ENCODE peak calls at places on chromosomes 12 and 14, in seven cellular contexts. L, B, H, Y, P, W and S are unnamed samples.
A peak's percentile ranks its signal among the peaks of the same experiment; 100 is the strongest.

GRCh38 chr14:49641697-49642129 is 6.7 kb upstream of the DNAAF2 start:
- DNase-seq in L (peak; percentile 35), B (no peak), H (no peak), Y (no peak), P (no peak), W (no peak), S (no peak)

GRCh38 chr14:69260246-69260978 is 454 bp downstream of the GALNT16 start:
- DNase-seq in L (no peak), B (peak; percentile 47), H (no peak), Y (no peak), P (no peak), W (no peak), S (peak; percentile 22)

GRCh38 chr12:21823581-21823980 is 49.1 kb upstream of the KCNJ8 start:
- DNase-seq in L (peak; percentile 21), B (no peak), H (no peak), Y (peak; percentile 88), P (no peak), W (no peak), S (no peak)

GRCh38 chr12:63898764-63899337 is 54.4 kb downstream of the SRGAP1 start:
- DNase-seq in L (no peak), B (no peak), H (no peak), Y (no peak), P (no peak), W (no peak), S (no peak)

GRCh38 chr12:119202544-119202943 is 23.8 kb downstream of the HSPB8 start:
- DNase-seq in L (no peak), B (no peak), H (no peak), Y (no peak), P (no peak), W (no peak), S (no peak)

GRCh38 chr14:41830679-41831078 is 224.0 kb downstream of the LRFN5 start:
- DNase-seq in L (no peak), B (no peak), H (no peak), Y (no peak), P (no peak), W (no peak), S (peak; percentile 63)

GRCh38 chr12:120013659-120014380 is 24.8 kb downstream of the BICDL1 start:
- DNase-seq in L (no peak), B (peak; percentile 30), H (peak; percentile 33), Y (no peak), P (peak; percentile 35), W (no peak), S (no peak)

GRCh38 chr14:36942522-36943245 is 229.7 kb downstream of the SLC25A21 start:
- DNase-seq in L (no peak), B (peak; percentile 14), H (no peak), Y (no peak), P (no peak), W (no peak), S (peak; percentile 64)

GRCh38 chr14:64979336-64980074 is 7.2 kb upstream of the FNTB start:
- DNase-seq in L (no peak), B (peak; percentile 45), H (no peak), Y (peak; percentile 50), P (no peak), W (no peak), S (peak; percentile 23)

GRCh38 chr14:76264384-76264783 is 111.6 kb upstream of the ESRRB start:
- DNase-seq in L (no peak), B (no peak), H (no peak), Y (no peak), P (no peak), W (no peak), S (no peak)

GRCh38 chr14:76268700-76269099 is 107.2 kb upstream of the ESRRB start:
- DNase-seq in L (no peak), B (no peak), H (no peak), Y (no peak), P (no peak), W (no peak), S (no peak)

GRCh38 chr14:76268013-76268376 is 107.9 kb upstream of the ESRRB start:
- DNase-seq in L (no peak), B (no peak), H (no peak), Y (no peak), P (no peak), W (no peak), S (no peak)

GRCh38 chr14:76271371-76271770 is 104.6 kb upstream of the ESRRB start:
- DNase-seq in L (no peak), B (no peak), H (no peak), Y (peak; percentile 36), P (no peak), W (no peak), S (no peak)

DNA sequence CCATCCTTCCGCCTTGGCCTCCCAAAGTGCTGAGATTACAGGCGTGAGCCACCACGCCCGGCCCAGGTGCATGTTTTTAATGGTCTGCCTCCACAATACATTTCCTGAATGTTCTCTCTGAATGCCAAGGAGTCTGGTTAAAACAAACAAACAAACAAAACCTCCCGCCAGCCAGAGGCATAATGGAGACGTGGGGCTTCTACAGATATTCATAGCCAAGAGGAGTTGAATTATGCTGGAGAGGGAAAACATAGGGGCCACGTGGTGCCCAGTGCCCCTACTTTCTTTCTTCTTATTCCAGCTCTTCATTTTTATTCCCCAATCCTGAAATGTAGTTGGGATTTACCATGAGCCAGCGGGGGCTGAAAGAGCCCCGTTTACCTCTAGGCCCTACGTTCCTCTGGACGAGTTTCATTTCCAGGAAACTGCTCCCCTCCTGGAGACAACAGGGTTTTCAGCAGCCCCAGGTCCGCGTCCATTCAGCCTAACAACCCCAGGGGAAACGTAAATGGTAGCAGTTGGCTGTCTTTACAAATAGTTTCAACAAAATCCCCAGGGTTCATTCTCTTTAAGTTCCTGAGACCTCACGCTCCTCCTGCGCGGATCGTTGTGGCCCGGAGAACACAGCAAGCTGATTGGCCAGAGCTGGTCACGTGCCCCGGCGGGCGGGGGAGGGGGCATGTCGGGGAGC is 108.5 kb upstream of the ESRRB start:
- DNase-seq in L (peak; percentile 56), B (no peak), H (peak; percentile 1), Y (peak; percentile 88), P (no peak), W (no peak), S (peak; percentile 48)
- H3K4me3 ChIP-seq in L (no peak overlapping the region), B (no peak overlapping the region), H (peak overlapping the region; percentile 70), Y (no peak overlapping the region), P (no peak overlapping the region), W (peak overlapping the region; percentile 53), S (peak overlapping the region; percentile 38)

DNA sequence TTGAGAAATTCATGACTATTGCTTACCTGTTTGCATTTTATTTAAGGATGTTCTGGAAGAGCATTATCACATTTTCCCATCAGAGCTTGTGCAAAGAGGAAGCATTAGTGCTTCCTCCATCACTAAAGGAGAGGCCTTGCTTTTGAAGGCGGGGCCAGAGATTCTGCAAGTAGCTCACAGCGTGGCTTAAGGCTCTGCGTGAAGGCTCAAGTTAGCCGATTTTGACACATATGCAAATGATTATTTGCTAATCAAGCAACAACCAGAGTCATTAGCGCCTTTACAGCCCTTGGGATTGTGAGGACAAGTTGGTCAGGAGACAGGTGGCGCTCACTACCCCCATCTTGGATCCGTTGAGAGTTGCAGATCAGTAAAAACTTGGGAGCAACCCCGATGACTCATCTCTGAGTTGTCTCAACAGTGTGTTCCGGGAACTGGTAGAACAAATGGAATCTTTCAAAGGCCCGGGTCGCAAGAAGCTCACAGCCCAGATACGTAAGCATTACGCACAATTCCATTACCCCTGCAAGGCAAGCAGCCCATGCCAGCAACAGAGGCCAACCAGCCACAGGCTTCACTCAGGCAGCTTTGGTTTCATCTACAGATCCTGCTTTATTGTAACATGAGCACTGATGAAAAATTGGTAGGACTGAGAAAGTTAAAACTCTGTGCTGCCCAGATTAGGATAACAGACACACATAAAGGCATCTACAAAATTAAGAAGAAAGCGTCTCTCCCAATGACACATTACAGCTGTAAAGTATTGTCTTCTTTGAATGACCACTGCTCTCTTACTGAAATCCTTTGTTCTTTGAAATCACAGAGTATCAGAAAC is 34.9 kb upstream of the SPTSSA start:
- DNase-seq in L (peak; percentile 57), B (peak; percentile 99), H (peak; percentile 85), Y (peak; percentile 92), P (peak; percentile 97), W (peak; percentile 96), S (peak; percentile 99)
- TF ChIP-seq CTCF in L (no peak), B (peak; percentile 42), H (no peak), Y (no peak), P (peak; percentile 12), W (peak; percentile 13), S (peak; percentile 8)

GRCh38 chr12:29799591-29799990 is 15.8 kb upstream of the TMTC1 start:
- DNase-seq in L (no peak), B (no peak), H (no peak), Y (no peak), P (no peak), W (no peak), S (no peak)

GRCh38 chr12:29797565-29798360 is 14.0 kb upstream of the TMTC1 start:
- DNase-seq in L (no peak), B (no peak), H (no peak), Y (no peak), P (no peak), W (no peak), S (no peak)

GRCh38 chr12:29795715-29796114 is 12.0 kb upstream of the TMTC1 start:
- DNase-seq in L (no peak), B (no peak), H (no peak), Y (no peak), P (no peak), W (no peak), S (no peak)

GRCh38 chr12:29794869-29795268 is 11.1 kb upstream of the TMTC1 start:
- DNase-seq in L (no peak), B (no peak), H (no peak), Y (no peak), P (no peak), W (no peak), S (no peak)

GRCh38 chr12:29796823-29797263 is 13.1 kb upstream of the TMTC1 start:
- DNase-seq in L (no peak), B (no peak), H (peak; percentile 5), Y (no peak), P (peak; percentile 29), W (peak; percentile 33), S (peak; percentile 91)
- H3K4me3 ChIP-seq in L (no peak overlapping the region), B (no peak overlapping the region), H (no peak overlapping the region), Y (no peak overlapping the region), P (no peak overlapping the region), W (no peak overlapping the region), S (no peak overlapping the region)

GRCh38 chr14:59018978-59019377 is 169.5 kb upstream of the DAAM1 start:
- DNase-seq in L (no peak), B (peak; percentile 11), H (no peak), Y (no peak), P (no peak), W (no peak), S (peak; percentile 13)
- TF ChIP-seq CTCF in L (no peak), B (peak; percentile 22), H (peak; percentile 8), Y (no peak), P (peak; percentile 18), W (peak; percentile 8), S (peak; percentile 44)

DNA sequence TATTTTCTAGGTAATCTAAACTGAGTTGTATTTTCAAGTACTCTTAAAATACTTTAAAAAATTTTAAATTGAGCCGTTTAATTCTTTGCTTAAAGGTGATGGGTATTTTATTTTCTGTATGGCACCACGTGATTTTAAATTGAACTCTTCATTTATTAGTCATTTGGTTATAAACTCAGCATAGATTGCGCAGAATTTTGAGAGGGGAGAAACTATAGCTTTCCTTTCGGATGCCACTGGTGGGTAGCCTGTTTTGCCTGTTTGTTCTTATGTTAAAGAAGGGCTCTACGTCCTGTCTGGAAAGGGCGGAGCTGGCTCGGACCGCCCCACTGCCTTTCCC is 411 bp upstream of the STYX start:
- DNase-seq in L (no peak), B (no peak), H (no peak), Y (no peak), P (no peak), W (no peak), S (no peak)
- H3K4me3 ChIP-seq in L (no peak overlapping the region), B (peak overlapping the region; percentile 39), H (peak overlapping the region; percentile 52), Y (no peak overlapping the region), P (peak overlapping the region; percentile 96), W (peak overlapping the region; percentile 42), S (peak overlapping the region; percentile 19)